ENCODE peak calls at places on chromosomes 11 and 22, in six cellular contexts. C is activated CD4-positive, alpha-beta T cell treated with anti-CD3 and anti-CD28 coated beads, Interleukin-2, amount 10 ng/mL, durations not matched to agents 7 days and 5 days; P is Right ventricle myocardium inferior; D is kidney epithelial cell; L is activated T-cell treated with anti-CD3 and anti-CD28 coated beads, Interleukin-2, amount 50 U/mL, for 24 hours; G is non-pigmented ciliary epithelial cell. A is an unnamed sample.

GRCh38 chr11:116696381-116696941 is 76.3 kb downstream of the BUD13 start:
- DNase-seq in C (no peak), P (no peak), D (no peak), L (no peak), G (no peak), A (peak)

GRCh38 chr22:19260804-19261203 is 30.7 kb downstream of the CLTCL1 start:
- DNase-seq in C (no peak), P (no peak), D (no peak), L (no peak), G (no peak), A (no peak)

GRCh38 chr11:43419460-43419859 is 60.7 kb downstream of the TTC17 start:
- DNase-seq in C (peak), P (no peak), D (no peak), L (no peak), G (peak), A (peak)

GRCh38 chr11:134528453-134528852 is 116.4 kb upstream of the B3GAT1 start:
- DNase-seq in C (no peak), P (no peak), D (no peak), L (peak), G (no peak), A (no peak)

GRCh38 chr11:123064268-123064657 is 2.3 kb upstream of the HSPA8 start:
- DNase-seq in C (no peak), P (no peak), D (no peak), L (no peak), G (no peak), A (no peak)

GRCh38 chr11:14882196-14882595 is 9.8 kb downstream of the CYP2R1 start:
- DNase-seq in C (no peak), P (no peak), D (no peak), L (no peak), G (no peak), A (no peak)

GRCh38 chr11:68150029-68150428 is 28.8 kb upstream of the CHKA start:
- DNase-seq in C (no peak), P (no peak), D (no peak), L (no peak), G (no peak), A (no peak)

GRCh38 chr11:123517559-123518364 is 87.7 kb downstream of the GRAMD1B start:
- DNase-seq in C (no peak), P (no peak), D (no peak), L (no peak), G (no peak), A (no peak)

GRCh38 chr11:46520971-46521745 is 72.7 kb downstream of the AMBRA1 start:
- DNase-seq in C (no peak), P (no peak), D (peak), L (no peak), G (peak), A (no peak)

GRCh38 chr11:3155691-3156258 is 9.3 kb downstream of the OSBPL5 start:
- DNase-seq in C (no peak), P (peak), D (no peak), L (no peak), G (no peak), A (no peak)

GRCh38 chr11:8685306-8685705 is 2.7 kb downstream of the RPL27A start:
- DNase-seq in C (no peak), P (no peak), D (no peak), L (no peak), G (no peak), A (no peak)

GRCh38 chr11:118142809-118143208 is 9.8 kb downstream of the SCN4B start:
- DNase-seq in C (peak), P (no peak), D (no peak), L (no peak), G (no peak), A (no peak)

GRCh38 chr22:49373801-49374226 is 453.9 kb downstream of the BRD1 start:
- DNase-seq in C (no peak), P (no peak), D (no peak), L (no peak), G (no peak), A (no peak)

GRCh38 chr11:111446404-111447152 is 65.6 kb downstream of the BTG4 start:
- DNase-seq in C (peak), P (peak), D (peak), L (peak), G (peak), A (peak)

GRCh38 chr11:132914600-132914999 is 617.7 kb downstream of the OPCML start:
- DNase-seq in C (no peak), P (no peak), D (no peak), L (no peak), G (no peak), A (no peak)

GRCh38 chr11:14132312-14132711 is 169.8 kb downstream of the SPON1 start:
- DNase-seq in C (no peak), P (no peak), D (no peak), L (no peak), G (no peak), A (no peak)

GRCh38 chr22:19730662-19731360 is 7.5 kb downstream of the GP1BB start:
- DNase-seq in C (peak), P (peak), D (no peak), L (peak), G (peak), A (peak)

GRCh38 chr11:2193099-2193886 is 21.7 kb upstream of the TH start:
- DNase-seq in C (no peak), P (no peak), D (no peak), L (no peak), G (no peak), A (no peak)

GRCh38 chr11:69297225-69297925 is 3.4 kb downstream of the MYEOV start:
- DNase-seq in C (peak), P (peak), D (peak), L (peak), G (peak), A (no peak)

GRCh38 chr11:15972838-15973237 is 383.5 kb downstream of the SOX6 start:
- DNase-seq in C (no peak), P (no peak), D (no peak), L (no peak), G (no peak), A (no peak)

GRCh38 chr11:118916842-118917388 is 8.8 kb downstream of the BCL9L start:
- DNase-seq in C (no peak), P (peak), D (no peak), L (peak), G (no peak), A (no peak)

GRCh38 chr11:69986421-69987229 is 91.5 kb upstream of the ANO1 start:
- DNase-seq in C (no peak), P (no peak), D (no peak), L (no peak), G (no peak), A (no peak)

GRCh38 chr11:803770-804598 is 1.0 kb downstream of the PIDD1 start:
- DNase-seq in C (no peak), P (no peak), D (no peak), L (no peak), G (no peak), A (peak)

A was measured in NCI-H1436.